ENCODE peak calls at places on chromosomes 6 and 20, in seven cellular contexts. J is fibroblast of the aortic adventitia, M is AG04450, R is anterior cingulate cortex, T is HFFc6, N is NCI-H2081, K is endothelial cell. H is an unnamed sample.

GRCh38 chr20:61387204-61387958 is 135.3 kb downstream of the CDH4 start:
- DNase-seq in M (no peak), J (peak), R (no peak), T (peak), N (no peak), K (peak), H (no peak)

GRCh38 chr6:146944077-146944476 is 260.1 kb upstream of the STXBP5 start:
- DNase-seq in R (no peak), J (no peak), T (no peak), N (no peak), K (no peak), M (no peak), H (no peak)

GRCh38 chr6:44057238-44057930 is 69.9 kb downstream of the MRPL14 start:
- DNase-seq in J (peak), R (no peak), M (no peak), K (no peak), T (no peak), N (no peak), H (no peak)

GRCh38 chr20:41046716-41047115 is 18.1 kb downstream of the TOP1 start:
- DNase-seq in R (no peak), M (no peak), N (no peak), T (no peak), K (no peak), J (peak), H (no peak)

GRCh38 chr20:61355585-61355984 is 103.5 kb downstream of the CDH4 start:
- DNase-seq in K (no peak), N (no peak), T (no peak), M (no peak), J (no peak), R (no peak), H (no peak)

GRCh38 chr6:30684386-30685156 is 1.9 kb downstream of the PPP1R18 start:
- DNase-seq in T (no peak), J (no peak), R (no peak), N (no peak), K (peak), M (no peak), H (no peak)

GRCh38 chr6:90025418-90026089 is 131.3 kb downstream of the GJA10 start:
- DNase-seq in T (peak), N (no peak), M (peak), K (no peak), J (peak), R (no peak), H (peak)

GRCh38 chr6:165922309-165922794 is 245.3 kb downstream of the TBXT start:
- DNase-seq in M (peak), T (no peak), K (no peak), R (no peak), J (peak), N (no peak), H (peak)

GRCh38 chr20:32333181-32333987 is 24.7 kb upstream of the ASXL1 start:
- DNase-seq in N (no peak), M (no peak), R (no peak), J (no peak), T (no peak), K (no peak), H (no peak)

GRCh38 chr6:5315883-5316282 is 54.6 kb downstream of the FARS2 start:
- DNase-seq in M (peak), N (no peak), T (no peak), K (no peak), J (no peak), R (no peak), H (no peak)

GRCh38 chr6:7219310-7219709 is 93.7 kb downstream of the SSR1 start:
- DNase-seq in T (peak), M (no peak), J (no peak), K (no peak), R (no peak), N (no peak), H (peak)

GRCh38 chr20:19712737-19713260 is 45.3 kb upstream of the RIN2 start:
- DNase-seq in M (no peak), J (no peak), R (no peak), K (no peak), T (no peak), N (peak), H (no peak)

GRCh38 chr6:107550241-107550840 is 60.4 kb downstream of the SOBP start:
- DNase-seq in M (no peak), J (no peak), K (no peak), T (no peak), N (peak), R (no peak), H (no peak)

GRCh38 chr6:43627008-43627825 is 1.8 kb downstream of the GTPBP2 start:
- DNase-seq in M (peak), J (peak), T (peak), N (peak), R (no peak), K (peak), H (peak)

GRCh38 chr20:25009218-25010145 is 16.9 kb upstream of the APMAP start:
- DNase-seq in M (no peak), R (no peak), K (no peak), N (no peak), J (peak), T (no peak), H (no peak)

GRCh38 chr20:17369506-17369905 is 142.7 kb downstream of the PCSK2 start:
- DNase-seq in R (no peak), J (no peak), N (no peak), M (no peak), T (no peak), K (no peak), H (no peak)

GRCh38 chr6:77467038-77467437 is 3.7 kb upstream of the HTR1B start:
- DNase-seq in T (no peak), N (no peak), R (no peak), K (no peak), J (no peak), M (no peak), H (no peak)

GRCh38 chr20:61719691-61720347 is 345.9 kb downstream of the TAF4 start:
- DNase-seq in J (no peak), K (no peak), N (no peak), T (no peak), R (no peak), M (no peak), H (no peak)

GRCh38 chr6:147023581-147023980 is 180.6 kb upstream of the STXBP5 start:
- DNase-seq in J (no peak), R (no peak), T (no peak), M (no peak), N (no peak), K (no peak), H (no peak)

GRCh38 chr6:111482236-111482958 is 621 bp downstream of the REV3L start:
- DNase-seq in N (peak), M (no peak), J (peak), T (peak), R (peak), K (peak), H (no peak)

GRCh38 chr20:57811373-57812020 is 101.7 kb upstream of the PMEPA1 start:
- DNase-seq in K (no peak), J (no peak), M (no peak), N (no peak), T (no peak), R (no peak), H (no peak)

GRCh38 chr6:16265351-16266341 is 27.3 kb downstream of the GMPR start:
- DNase-seq in M (no peak), K (no peak), R (no peak), N (no peak), T (no peak), J (no peak), H (no peak)

GRCh38 chr20:54167909-54168872 is 5.6 kb downstream of the CYP24A1 start:
- DNase-seq in R (no peak), K (no peak), J (no peak), N (no peak), T (no peak), M (no peak), H (no peak)

GRCh38 chr6:29723666-29724588 is 693 bp downstream of the HLA-F start:
- DNase-seq in N (no peak), M (no peak), R (peak), J (no peak), T (no peak), K (peak), H (no peak)

GRCh38 chr6:18211338-18211737 is 53.0 kb downstream of the DEK start:
- DNase-seq in J (no peak), R (no peak), N (no peak), M (no peak), T (no peak), K (no peak), H (no peak)

GRCh38 chr6:35970181-35970580 is 49.3 kb upstream of the SRPK1 start:
- DNase-seq in N (no peak), R (no peak), K (no peak), J (peak), M (no peak), T (peak), H (no peak)

GRCh38 chr20:24767623-24768100 is 181.4 kb upstream of the CST7 start:
- DNase-seq in T (no peak), R (no peak), N (no peak), M (no peak), K (no peak), J (no peak), H (no peak)

GRCh38 chr6:16336056-16336810 is 97.8 kb downstream of the GMPR start:
- DNase-seq in N (no peak), R (no peak), T (no peak), K (no peak), J (no peak), M (no peak), H (no peak)

GRCh38 chr6:165811512-165811911 is 148.5 kb upstream of the PDE10A start:
- DNase-seq in K (no peak), M (no peak), T (no peak), R (no peak), J (no peak), N (no peak), H (no peak)

GRCh38 chr6:147561742-147562141 is 53.3 kb downstream of the SAMD5 start:
- DNase-seq in T (no peak), R (no peak), J (no peak), K (no peak), N (no peak), M (no peak), H (no peak)

GRCh38 chr6:38169826-38170526 is 350.4 kb downstream of the ZFAND3 start:
- DNase-seq in T (no peak), N (peak), K (no peak), J (no peak), R (no peak), M (no peak), H (no peak)

GRCh38 chr6:15477746-15478145 is 185.1 kb downstream of the DTNBP1 start:
- DNase-seq in M (no peak), J (no peak), R (no peak), N (no peak), K (no peak), T (peak), H (no peak)

GRCh38 chr6:166046232-166046631 is 121.4 kb downstream of the TBXT start:
- DNase-seq in N (no peak), J (peak), K (no peak), R (no peak), T (peak), M (peak), H (peak)

GRCh38 chr20:42379385-42379784 is 761.2 kb upstream of the CHD6 start:
- DNase-seq in M (no peak), T (no peak), N (no peak), R (no peak), K (no peak), J (no peak), H (no peak)

GRCh38 chr6:8670792-8671191 is 235.4 kb upstream of the SLC35B3 start:
- DNase-seq in M (no peak), T (no peak), K (no peak), R (no peak), J (no peak), N (no peak), H (no peak)

GRCh38 chr6:122789078-122789861 is at the start of gene SMPDL3A:
- DNase-seq in R (peak), M (peak), T (peak), N (peak), K (peak), J (peak), H (peak)

GRCh38 chr20:23875606-23876237 is 3.8 kb downstream of the CST5 start:
- DNase-seq in N (no peak), K (no peak), J (no peak), T (no peak), R (no peak), M (no peak), H (no peak)

GRCh38 chr6:123965894-123966293 is 162.2 kb downstream of the NKAIN2 start:
- DNase-seq in K (peak), T (no peak), M (no peak), R (no peak), N (peak), J (no peak), H (no peak)

GRCh38 chr20:60137657-60138245 is 179.5 kb downstream of the CDH26 start:
- DNase-seq in T (no peak), J (no peak), N (no peak), R (no peak), M (no peak), K (peak), H (no peak)